ENCODE peak calls at places on chromosome 22, in four cellular contexts. U is NCI-H2029 treated with DMSO at 0.1 percent for 48 hours, D is ovary, S is endothelial cell. L is an unnamed sample.

GRCh38 chr22:36884314-36885158 is 23.7 kb downstream of the NCF4 start:
- DNase-seq in U (no peak), D (no peak), S (no peak), L (no peak)

GRCh38 chr22:46326066-46326680 is 9.3 kb upstream of the TRMU start:
- DNase-seq in U (no peak), D (no peak), S (no peak), L (no peak)

GRCh38 chr22:36757608-36758220 is 18.2 kb downstream of the IFT27 start:
- DNase-seq in U (peak), D (peak), S (peak), L (peak)

GRCh38 chr22:23522642-23523251 is 57.3 kb downstream of the IGLL1 start:
- DNase-seq in U (no peak), D (peak), S (no peak), L (no peak)

GRCh38 chr22:50625131-50625567 is 2.8 kb downstream of the ARSA start:
- DNase-seq in U (no peak), D (no peak), S (no peak), L (no peak)

GRCh38 chr22:50201191-50202129 is 649 bp downstream of the SELENOO start:
- DNase-seq in U (no peak), D (no peak), S (no peak), L (no peak)

GRCh38 chr22:45484742-45485141 is 17.9 kb upstream of the FBLN1 start:
- DNase-seq in U (no peak), D (no peak), S (no peak), L (no peak)

GRCh38 chr22:35577799-35578659 is 37.4 kb downstream of the RASD2 start:
- DNase-seq in U (no peak), D (no peak), S (no peak), L (no peak)

GRCh38 chr22:24333301-24333700 is 62.7 kb downstream of the SPECC1L start:
- DNase-seq in U (no peak), D (no peak), S (no peak), L (no peak)

GRCh38 chr22:50583294-50583865 is 731 bp upstream of the CHKB start:
- DNase-seq in U (no peak), D (no peak), S (no peak), L (no peak)

GRCh38 chr22:37060801-37061610 is 9.5 kb downstream of the KCTD17 start:
- DNase-seq in U (no peak), D (no peak), S (no peak), L (no peak)

GRCh38 chr22:47160141-47160541 is 397.7 kb downstream of the TBC1D22A start:
- DNase-seq in U (no peak), D (no peak), S (no peak), L (no peak)

GRCh38 chr22:49150801-49151221 is 676.9 kb downstream of the BRD1 start:
- DNase-seq in U (no peak), D (no peak), S (no peak), L (no peak)

GRCh38 chr22:50613291-50613981 is 12.8 kb downstream of the MAPK8IP2 start:
- DNase-seq in U (peak), D (peak), S (no peak), L (no peak)

GRCh38 chr22:44485494-44485893 is 12.5 kb downstream of the RTL6 start:
- DNase-seq in U (no peak), D (no peak), S (no peak), L (no peak)

GRCh38 chr22:43867839-43868652 is 5.7 kb upstream of the SULT4A1 start:
- DNase-seq in U (no peak), D (peak), S (peak), L (peak)

GRCh38 chr22:27918351-27919221 is 470 bp downstream of the PITPNB start:
- DNase-seq in U (no peak), D (peak), S (peak), L (peak)

GRCh38 chr22:25495286-25495685 is 69.2 kb upstream of the GRK3 start:
- DNase-seq in U (no peak), D (no peak), S (no peak), L (peak)

GRCh38 chr22:30054764-30055069 is 25.5 kb upstream of the HORMAD2 start:
- DNase-seq in U (no peak), D (no peak), S (no peak), L (no peak)

GRCh38 chr22:37959231-37959825 is 5.8 kb downstream of the POLR2F start:
- DNase-seq in U (no peak), D (no peak), S (no peak), L (no peak)

GRCh38 chr22:21779444-21779843 is 43.9 kb upstream of the YPEL1 start:
- DNase-seq in U (no peak), D (no peak), S (no peak), L (no peak)

GRCh38 chr22:33382427-33382826 is 324.2 kb upstream of the SYN3 start:
- DNase-seq in U (no peak), D (no peak), S (no peak), L (peak)

GRCh38 chr22:32904044-32904443 is 102.5 kb downstream of the TIMP3 start:
- DNase-seq in U (peak), D (peak), S (peak), L (peak)

GRCh38 chr22:30287626-30288413 is 1.5 kb downstream of the CASTOR1 start:
- DNase-seq in U (peak), D (peak), S (peak), L (peak)

GRCh38 chr22:20131856-20132685 is 467 bp downstream of the ZDHHC8 start:
- DNase-seq in U (no peak), D (peak), S (no peak), L (no peak)

GRCh38 chr22:30940655-30941362 is 27.8 kb downstream of the MORC2 start:
- DNase-seq in U (no peak), D (no peak), S (no peak), L (no peak)

GRCh38 chr22:17891427-17892167 is 117.3 kb upstream of the BID start:
- DNase-seq in U (peak), D (no peak), S (peak), L (no peak)

GRCh38 chr22:43481528-43482309 is 69.9 kb downstream of the MPPED1 start:
- DNase-seq in U (no peak), D (no peak), S (peak), L (no peak)

GRCh38 chr22:43200031-43200430 is 13.1 kb upstream of the TTLL12 start:
- DNase-seq in U (no peak), D (no peak), S (no peak), L (no peak)

GRCh38 chr22:46067159-46068111 is 82.9 kb upstream of the PPARA start:
- DNase-seq in U (no peak), D (no peak), S (no peak), L (peak)

GRCh38 chr22:30150212-30150611 is 69.9 kb downstream of the HORMAD2 start:
- DNase-seq in U (no peak), D (no peak), S (no peak), L (no peak)

GRCh38 chr22:27475548-27475897 is 326.0 kb downstream of the MN1 start:
- DNase-seq in U (no peak), D (no peak), S (no peak), L (no peak)

GRCh38 chr22:39220897-39221850 is 23.6 kb downstream of the PDGFB start:
- DNase-seq in U (no peak), D (no peak), S (no peak), L (no peak)

GRCh38 chr22:42949159-42949558 is 65.8 kb downstream of the PACSIN2 start:
- DNase-seq in U (no peak), D (no peak), S (no peak), L (no peak)